ENCODE peak calls at places on chromosome 12, in ten cellular contexts. One of them, this sample, is unnamed.

GRCh38 chr12:111780615-111781014 is 13.9 kb downstream of the ALDH2 start:
- DNase-seq in T follicular helper cell: no peak
- DNase-seq in GM03348: no peak
- DNase-seq in occipital lobe: no peak
- DNase-seq in naive thymus-derived CD8-positive, alpha-beta T cell: no peak
- DNase-seq in H54: no peak
- DNase-seq in Kasumi-1: no peak
- DNase-seq in COR-L47: no peak
- DNase-seq in D341Med: no peak
- DNase-seq in astrocyte of the hippocampus: no peak
- DNase-seq in this sample: no peak

GRCh38 chr12:46264057-46264456 is 4.8 kb downstream of the SLC38A1 start:
- DNase-seq in T follicular helper cell: no peak
- DNase-seq in GM03348: peak; percentile 56
- DNase-seq in occipital lobe: no peak
- DNase-seq in naive thymus-derived CD8-positive, alpha-beta T cell: no peak
- DNase-seq in H54: no peak
- DNase-seq in Kasumi-1: no peak
- DNase-seq in COR-L47: no peak
- DNase-seq in D341Med: peak; percentile 39
- DNase-seq in astrocyte of the hippocampus: no peak
- DNase-seq in this sample: no peak

GRCh38 chr12:38384816-38385491 is 68.4 kb downstream of the ALG10B start:
- DNase-seq in T follicular helper cell: no peak
- DNase-seq in GM03348: no peak
- DNase-seq in occipital lobe: no peak
- DNase-seq in naive thymus-derived CD8-positive, alpha-beta T cell: no peak
- DNase-seq in H54: no peak
- DNase-seq in Kasumi-1: no peak
- DNase-seq in COR-L47: no peak
- DNase-seq in D341Med: no peak
- DNase-seq in astrocyte of the hippocampus: no peak
- DNase-seq in this sample: no peak

GRCh38 chr12:78204926-78205325 is 374.2 kb downstream of the NAV3 start:
- DNase-seq in T follicular helper cell: no peak
- DNase-seq in GM03348: no peak
- DNase-seq in occipital lobe: no peak
- DNase-seq in naive thymus-derived CD8-positive, alpha-beta T cell: no peak
- DNase-seq in H54: no peak
- DNase-seq in Kasumi-1: no peak
- DNase-seq in COR-L47: no peak
- DNase-seq in D341Med: no peak
- DNase-seq in astrocyte of the hippocampus: no peak
- DNase-seq in this sample: no peak

GRCh38 chr12:81819991-81820633 is 61.0 kb upstream of the PPFIA2 start:
- DNase-seq in T follicular helper cell: no peak
- DNase-seq in GM03348: no peak
- DNase-seq in occipital lobe: no peak
- DNase-seq in naive thymus-derived CD8-positive, alpha-beta T cell: no peak
- DNase-seq in H54: no peak
- DNase-seq in Kasumi-1: no peak
- DNase-seq in COR-L47: no peak
- DNase-seq in D341Med: no peak
- DNase-seq in astrocyte of the hippocampus: peak; percentile 70
- DNase-seq in this sample: no peak

GRCh38 chr12:79438480-79439178 is 252.1 kb downstream of the PAWR start:
- DNase-seq in T follicular helper cell: no peak
- DNase-seq in GM03348: no peak
- DNase-seq in occipital lobe: no peak
- DNase-seq in naive thymus-derived CD8-positive, alpha-beta T cell: no peak
- DNase-seq in H54: no peak
- DNase-seq in Kasumi-1: no peak
- DNase-seq in COR-L47: no peak
- DNase-seq in D341Med: no peak
- DNase-seq in astrocyte of the hippocampus: no peak
- DNase-seq in this sample: no peak

GRCh38 chr12:63853978-63854377 is 9.5 kb downstream of the SRGAP1 start:
- DNase-seq in T follicular helper cell: no peak
- DNase-seq in GM03348: no peak
- DNase-seq in occipital lobe: no peak
- DNase-seq in naive thymus-derived CD8-positive, alpha-beta T cell: no peak
- DNase-seq in H54: no peak
- DNase-seq in Kasumi-1: no peak
- DNase-seq in COR-L47: no peak
- DNase-seq in D341Med: no peak
- DNase-seq in astrocyte of the hippocampus: no peak
- DNase-seq in this sample: no peak

GRCh38 chr12:88960213-88960878 is 380.1 kb upstream of the KITLG start:
- DNase-seq in T follicular helper cell: no peak
- DNase-seq in GM03348: peak; percentile 4
- DNase-seq in occipital lobe: no peak
- DNase-seq in naive thymus-derived CD8-positive, alpha-beta T cell: no peak
- DNase-seq in H54: no peak
- DNase-seq in Kasumi-1: peak; percentile 51
- DNase-seq in COR-L47: no peak
- DNase-seq in D341Med: no peak
- DNase-seq in astrocyte of the hippocampus: peak; percentile 20
- DNase-seq in this sample: no peak

GRCh38 chr12:16605666-16606116 is 271 bp downstream of the LMO3 start:
- DNase-seq in T follicular helper cell: no peak
- DNase-seq in GM03348: peak; percentile 26
- DNase-seq in occipital lobe: no peak
- DNase-seq in naive thymus-derived CD8-positive, alpha-beta T cell: no peak
- DNase-seq in H54: no peak
- DNase-seq in Kasumi-1: no peak
- DNase-seq in COR-L47: peak; percentile 29
- DNase-seq in D341Med: peak; percentile 56
- DNase-seq in astrocyte of the hippocampus: peak; percentile 35
- DNase-seq in this sample: peak; percentile 63

GRCh38 chr12:39033789-39034188 is 128.4 kb upstream of the CPNE8 start:
- DNase-seq in T follicular helper cell: no peak
- DNase-seq in GM03348: no peak
- DNase-seq in occipital lobe: no peak
- DNase-seq in naive thymus-derived CD8-positive, alpha-beta T cell: no peak
- DNase-seq in H54: no peak
- DNase-seq in Kasumi-1: no peak
- DNase-seq in COR-L47: no peak
- DNase-seq in D341Med: no peak
- DNase-seq in astrocyte of the hippocampus: no peak
- DNase-seq in this sample: no peak

GRCh38 chr12:132608231-132609171 is 1.9 kb downstream of the LRCOL1 start:
- DNase-seq in T follicular helper cell: no peak
- DNase-seq in GM03348: no peak
- DNase-seq in occipital lobe: no peak
- DNase-seq in naive thymus-derived CD8-positive, alpha-beta T cell: no peak
- DNase-seq in H54: no peak
- DNase-seq in Kasumi-1: no peak
- DNase-seq in COR-L47: no peak
- DNase-seq in D341Med: no peak
- DNase-seq in astrocyte of the hippocampus: no peak
- DNase-seq in this sample: peak; percentile 81

GRCh38 chr12:3757261-3757660 is 4.4 kb upstream of the CRACR2A start:
- DNase-seq in T follicular helper cell: no peak
- DNase-seq in GM03348: no peak
- DNase-seq in occipital lobe: no peak
- DNase-seq in naive thymus-derived CD8-positive, alpha-beta T cell: no peak
- DNase-seq in H54: no peak
- DNase-seq in Kasumi-1: no peak
- DNase-seq in COR-L47: no peak
- DNase-seq in D341Med: no peak
- DNase-seq in astrocyte of the hippocampus: no peak
- DNase-seq in this sample: no peak

GRCh38 chr12:121581681-121582439 is 1.0 kb upstream of the KDM2B start:
- DNase-seq in T follicular helper cell: no peak
- DNase-seq in GM03348: peak; percentile 80
- DNase-seq in occipital lobe: peak; percentile 33
- DNase-seq in naive thymus-derived CD8-positive, alpha-beta T cell: no peak
- DNase-seq in H54: no peak
- DNase-seq in Kasumi-1: peak; percentile 5
- DNase-seq in COR-L47: no peak
- DNase-seq in D341Med: no peak
- DNase-seq in astrocyte of the hippocampus: peak; percentile 54
- DNase-seq in this sample: peak; percentile 64

GRCh38 chr12:28176295-28176694 is 14.0 kb upstream of the CCDC91 start:
- DNase-seq in T follicular helper cell: no peak
- DNase-seq in GM03348: no peak
- DNase-seq in occipital lobe: no peak
- DNase-seq in naive thymus-derived CD8-positive, alpha-beta T cell: no peak
- DNase-seq in H54: no peak
- DNase-seq in Kasumi-1: no peak
- DNase-seq in COR-L47: no peak
- DNase-seq in D341Med: no peak
- DNase-seq in astrocyte of the hippocampus: no peak
- DNase-seq in this sample: peak; percentile 56

GRCh38 chr12:109134186-109134917 is 18.0 kb downstream of the ACACB start:
- DNase-seq in T follicular helper cell: no peak
- DNase-seq in GM03348: peak; percentile 85
- DNase-seq in occipital lobe: no peak
- DNase-seq in naive thymus-derived CD8-positive, alpha-beta T cell: no peak
- DNase-seq in H54: peak; percentile 59
- DNase-seq in Kasumi-1: no peak
- DNase-seq in COR-L47: no peak
- DNase-seq in D341Med: no peak
- DNase-seq in astrocyte of the hippocampus: no peak
- DNase-seq in this sample: peak; percentile 23

GRCh38 chr12:52043386-52044212 is 7.6 kb upstream of the NR4A1 start:
- DNase-seq in T follicular helper cell: no peak
- DNase-seq in GM03348: peak; percentile 33
- DNase-seq in occipital lobe: no peak
- DNase-seq in naive thymus-derived CD8-positive, alpha-beta T cell: no peak
- DNase-seq in H54: no peak
- DNase-seq in Kasumi-1: no peak
- DNase-seq in COR-L47: no peak
- DNase-seq in D341Med: no peak
- DNase-seq in astrocyte of the hippocampus: no peak
- DNase-seq in this sample: no peak

GRCh38 chr12:125684968-125685790 is 619.9 kb downstream of the AACS start:
- DNase-seq in T follicular helper cell: no peak
- DNase-seq in GM03348: no peak
- DNase-seq in occipital lobe: no peak
- DNase-seq in naive thymus-derived CD8-positive, alpha-beta T cell: no peak
- DNase-seq in H54: no peak
- DNase-seq in Kasumi-1: no peak
- DNase-seq in COR-L47: no peak
- DNase-seq in D341Med: no peak
- DNase-seq in astrocyte of the hippocampus: no peak
- DNase-seq in this sample: no peak

GRCh38 chr12:79988368-79988767 is 53.5 kb upstream of the PPP1R12A start:
- DNase-seq in T follicular helper cell: no peak
- DNase-seq in GM03348: peak; percentile 45
- DNase-seq in occipital lobe: no peak
- DNase-seq in naive thymus-derived CD8-positive, alpha-beta T cell: no peak
- DNase-seq in H54: no peak
- DNase-seq in Kasumi-1: no peak
- DNase-seq in COR-L47: no peak
- DNase-seq in D341Med: no peak
- DNase-seq in astrocyte of the hippocampus: peak; percentile 54
- DNase-seq in this sample: no peak

GRCh38 chr12:68368332-68368731 is 36.2 kb upstream of the MDM1 start:
- DNase-seq in T follicular helper cell: no peak
- DNase-seq in GM03348: peak; percentile 36
- DNase-seq in occipital lobe: no peak
- DNase-seq in naive thymus-derived CD8-positive, alpha-beta T cell: no peak
- DNase-seq in H54: no peak
- DNase-seq in Kasumi-1: peak; percentile 23
- DNase-seq in COR-L47: no peak
- DNase-seq in D341Med: no peak
- DNase-seq in astrocyte of the hippocampus: no peak
- DNase-seq in this sample: no peak

GRCh38 chr12:121184425-121184824 is 25.5 kb upstream of the P2RX4 start:
- DNase-seq in T follicular helper cell: no peak
- DNase-seq in GM03348: no peak
- DNase-seq in occipital lobe: no peak
- DNase-seq in naive thymus-derived CD8-positive, alpha-beta T cell: no peak
- DNase-seq in H54: no peak
- DNase-seq in Kasumi-1: no peak
- DNase-seq in COR-L47: no peak
- DNase-seq in D341Med: no peak
- DNase-seq in astrocyte of the hippocampus: no peak
- DNase-seq in this sample: no peak

GRCh38 chr12:34605510-34605887 is 583.2 kb downstream of the ALG10 start:
- DNase-seq in T follicular helper cell: no peak
- DNase-seq in GM03348: peak; percentile 1
- DNase-seq in occipital lobe: no peak
- DNase-seq in naive thymus-derived CD8-positive, alpha-beta T cell: no peak
- DNase-seq in H54: no peak
- DNase-seq in Kasumi-1: no peak
- DNase-seq in COR-L47: no peak
- DNase-seq in D341Med: peak; percentile 3
- DNase-seq in astrocyte of the hippocampus: no peak
- DNase-seq in this sample: no peak

GRCh38 chr12:116159175-116159574 is 118.3 kb downstream of the MED13L start:
- DNase-seq in T follicular helper cell: no peak
- DNase-seq in GM03348: no peak
- DNase-seq in occipital lobe: no peak
- DNase-seq in naive thymus-derived CD8-positive, alpha-beta T cell: no peak
- DNase-seq in H54: no peak
- DNase-seq in Kasumi-1: no peak
- DNase-seq in COR-L47: peak; percentile 48
- DNase-seq in D341Med: no peak
- DNase-seq in astrocyte of the hippocampus: peak; percentile 82
- DNase-seq in this sample: peak; percentile 50

GRCh38 chr12:107492393-107493134 is 193.0 kb upstream of the PWP1 start:
- DNase-seq in T follicular helper cell: no peak
- DNase-seq in GM03348: no peak
- DNase-seq in occipital lobe: no peak
- DNase-seq in naive thymus-derived CD8-positive, alpha-beta T cell: no peak
- DNase-seq in H54: no peak
- DNase-seq in Kasumi-1: no peak
- DNase-seq in COR-L47: no peak
- DNase-seq in D341Med: no peak
- DNase-seq in astrocyte of the hippocampus: no peak
- DNase-seq in this sample: peak; percentile 49

GRCh38 chr12:58930770-58931324 is 10.5 kb upstream of the LRIG3 start:
- DNase-seq in T follicular helper cell: no peak
- DNase-seq in GM03348: no peak
- DNase-seq in occipital lobe: no peak
- DNase-seq in naive thymus-derived CD8-positive, alpha-beta T cell: no peak
- DNase-seq in H54: no peak
- DNase-seq in Kasumi-1: no peak
- DNase-seq in COR-L47: no peak
- DNase-seq in D341Med: no peak
- DNase-seq in astrocyte of the hippocampus: no peak
- DNase-seq in this sample: no peak

GRCh38 chr12:104263580-104264358 is 39.8 kb upstream of the EID3 start:
- DNase-seq in T follicular helper cell: no peak
- DNase-seq in GM03348: peak; percentile 59
- DNase-seq in occipital lobe: no peak
- DNase-seq in naive thymus-derived CD8-positive, alpha-beta T cell: no peak
- DNase-seq in H54: no peak
- DNase-seq in Kasumi-1: peak; percentile 11
- DNase-seq in COR-L47: no peak
- DNase-seq in D341Med: no peak
- DNase-seq in astrocyte of the hippocampus: peak; percentile 31
- DNase-seq in this sample: no peak